ENCODE peak calls at places on chromosomes 11 and 22, in seven cellular contexts. J, Y, S, C, K, Z and B are unnamed samples. For H3K4me1, the result is how much of the 10 kb centered on the place peaks cover.

GRCh38 chr11:105282658-105283057 is 143.1 kb upstream of the CARD18 start:
- DNase-seq in J (peak), Y (no peak), S (no peak), C (no peak), K (no peak), Z (no peak), B (no peak)

GRCh38 chr11:6647282-6647679 is 8.3 kb downstream of the DCHS1 start:
- DNase-seq in J (peak), Y (no peak), S (no peak), C (peak), K (no peak), Z (peak), B (no peak)

GRCh38 chr11:65917434-65918210 is 1.2 kb downstream of the C11orf68 start:
- DNase-seq in J (no peak), Y (no peak), S (no peak), C (no peak), K (no peak), Z (peak), B (no peak)

GRCh38 chr22:20402960-20403778 is 9.2 kb downstream of the ZNF74 start:
- DNase-seq in J (no peak), Y (no peak), S (no peak), C (no peak), K (no peak), Z (no peak), B (no peak)

GRCh38 chr11:102802341-102802740 is 4.4 kb upstream of the MMP1 start:
- DNase-seq in J (peak), Y (no peak), S (no peak), C (no peak), K (no peak), Z (peak), B (no peak)

GRCh38 chr11:21636561-21636960 is 556.3 kb upstream of the ANO5 start:
- DNase-seq in J (no peak), Y (no peak), S (no peak), C (no peak), K (no peak), Z (no peak), B (no peak)

GRCh38 chr11:67450796-67451657 is 1.5 kb downstream of the GPR152 start:
- DNase-seq in J (no peak), Y (no peak), S (no peak), C (no peak), K (no peak), Z (no peak), B (no peak)

GRCh38 chr11:65112551-65113360 is 1.1 kb downstream of the TM7SF2 start:
- DNase-seq in J (no peak), Y (peak), S (no peak), C (no peak), K (peak), Z (peak), B (no peak)

GRCh38 chr22:49369726-49370717 is 457.7 kb downstream of the BRD1 start:
- DNase-seq in J (no peak), Y (peak), S (no peak), C (peak), K (no peak), Z (no peak), B (no peak)

GRCh38 chr11:125211191-125211953 is 46.8 kb downstream of the PKNOX2 start:
- DNase-seq in J (no peak), Y (no peak), S (no peak), C (no peak), K (no peak), Z (no peak), B (no peak)

GRCh38 chr22:42401562-42402334 is 30.5 kb downstream of the NFAM1 start:
- DNase-seq in J (no peak), Y (no peak), S (no peak), C (no peak), K (no peak), Z (peak), B (no peak)

GRCh38 chr22:41564563-41564962 is 3.8 kb downstream of the CSDC2 start:
- DNase-seq in J (no peak), Y (no peak), S (no peak), C (no peak), K (no peak), Z (no peak), B (no peak)

GRCh38 chr11:79219186-79220045 is 221.4 kb downstream of the TENM4 start:
- DNase-seq in J (no peak), Y (no peak), S (no peak), C (no peak), K (no peak), Z (peak), B (no peak)

GRCh38 chr11:94088906-94089305 is 39.7 kb upstream of the PANX1 start:
- DNase-seq in J (no peak), Y (no peak), S (no peak), C (no peak), K (no peak), Z (no peak), B (no peak)

GRCh38 chr11:69108030-69108429 is 47.7 kb upstream of the SMIM38 start:
- DNase-seq in J (no peak), Y (no peak), S (no peak), C (no peak), K (no peak), Z (no peak), B (no peak)

GRCh38 chr11:8247312-8247711 is 16.4 kb downstream of the LMO1 start:
- DNase-seq in J (peak), Y (peak), S (no peak), C (no peak), K (no peak), Z (peak), B (no peak)

GRCh38 chr11:116786360-116786759 is 1.5 kb downstream of the ZPR1 start:
- DNase-seq in J (no peak), Y (no peak), S (no peak), C (no peak), K (no peak), Z (no peak), B (no peak)

GRCh38 chr11:113193894-113194293 is 120.5 kb upstream of the TTC12 start:
- DNase-seq in J (peak), Y (no peak), S (peak), C (peak), K (no peak), Z (no peak), B (no peak)

GRCh38 chr22:50564289-50564688 is 1.6 kb upstream of the SYCE3 start:
- DNase-seq in J (no peak), Y (no peak), S (no peak), C (no peak), K (no peak), Z (no peak), B (no peak)

GRCh38 chr11:35050596-35050995 is 88.4 kb upstream of the CD44 start:
- DNase-seq in J (no peak), Y (no peak), S (no peak), C (no peak), K (no peak), Z (no peak), B (no peak)

GRCh38 chr11:8584511-8584910 is 9.5 kb downstream of the STK33 start:
- DNase-seq in J (no peak), Y (no peak), S (no peak), C (no peak), K (no peak), Z (no peak), B (no peak)

GRCh38 chr11:1682225-1682901 is 14.6 kb upstream of the KRTAP5-6 start:
- DNase-seq in J (no peak), Y (peak), S (no peak), C (no peak), K (no peak), Z (no peak), B (no peak)

GRCh38 chr22:19571207-19571795 is 47.1 kb upstream of the CLDN5 start:
- DNase-seq in J (peak), Y (no peak), S (no peak), C (no peak), K (no peak), Z (no peak), B (no peak)

GRCh38 chr11:952406-953385 is 27.0 kb downstream of the AP2A2 start:
- DNase-seq in J (peak), Y (no peak), S (no peak), C (no peak), K (no peak), Z (peak), B (no peak)

GRCh38 chr11:121291319-121291718 is 1.3 kb upstream of the SC5D start:
- DNase-seq in J (no peak), Y (no peak), S (no peak), C (no peak), K (no peak), Z (no peak), B (no peak)
- H3K4me1 ChIP-seq in J (under half), Y (under half), S (under half), C (under half), K (under half), Z (under half), B (under half)

DNA sequence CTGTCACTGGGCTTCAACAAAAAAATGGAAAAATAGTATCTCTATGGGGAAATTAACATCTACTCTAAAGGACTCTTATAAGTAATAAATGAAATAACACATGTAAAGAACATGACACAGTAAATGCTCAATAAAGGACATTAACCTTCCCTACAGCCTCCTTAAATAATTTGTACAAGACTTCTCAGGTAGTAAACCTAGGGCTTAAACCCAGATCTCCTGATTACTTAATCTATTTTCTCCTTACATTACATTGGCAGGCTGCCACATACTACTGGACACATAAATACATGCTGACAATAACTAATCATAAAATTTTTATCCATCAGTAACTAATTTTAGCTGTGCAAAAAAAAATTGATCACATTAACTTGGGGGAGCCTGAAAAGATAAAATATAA is 4.9 kb downstream of the AMBRA1 start:
- DNase-seq in J (no peak), Y (no peak), S (no peak), C (no peak), K (no peak), Z (peak), B (no peak)
- H3K4me3 ChIP-seq in J (no peak), Y (no peak), S (no peak), C (no peak), K (no peak), Z (no peak), B (no peak)

DNA sequence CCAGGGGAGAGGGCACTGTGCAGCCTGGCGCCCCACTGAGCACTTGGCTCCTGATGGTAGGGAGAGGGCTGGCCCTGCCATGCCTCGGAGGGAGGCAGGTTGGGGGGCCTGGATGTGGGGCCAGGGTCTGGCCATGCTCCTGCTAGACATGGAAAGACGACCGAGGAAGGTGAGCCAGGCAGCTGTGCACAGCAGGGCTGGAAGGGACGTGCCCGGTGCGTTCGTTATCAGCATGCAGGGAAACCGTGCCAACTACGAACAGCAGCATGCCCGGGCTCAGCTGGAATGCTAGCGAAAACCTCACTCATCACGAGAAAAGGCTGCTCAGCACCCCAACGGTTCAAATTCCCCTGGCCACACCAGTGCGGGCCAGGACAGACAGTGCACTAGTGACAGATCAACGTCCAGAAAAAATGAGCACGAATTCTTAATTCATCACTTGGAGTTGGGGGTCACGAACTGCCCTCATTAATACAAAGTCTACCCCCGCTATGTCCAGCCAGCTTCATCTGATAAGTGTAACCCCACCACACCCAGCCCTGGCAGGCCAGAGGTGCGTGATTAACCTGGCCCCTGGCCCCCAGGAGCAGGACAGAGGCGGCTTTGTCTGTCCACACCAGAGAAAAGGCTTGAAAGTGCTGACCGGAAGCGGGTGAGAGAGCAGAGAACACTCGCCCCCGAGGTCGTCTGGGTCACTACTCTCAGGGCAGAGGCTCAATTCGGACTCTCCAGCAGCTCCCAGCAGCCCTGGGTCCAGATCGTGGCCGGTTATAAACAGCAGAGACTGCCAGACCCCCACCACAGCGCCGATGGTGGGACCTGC is 84.2 kb downstream of the CELSR1 start:
- DNase-seq in J (peak), Y (no peak), S (no peak), C (no peak), K (no peak), Z (no peak), B (no peak)
- H3K27ac ChIP-seq in J (no peak), Y (peak), S (no peak), C (no peak), K (no peak), Z (no peak), B (no peak)

GRCh38 chr11:11020219-11020726 is 162.4 kb upstream of the ZBED5 start:
- DNase-seq in J (no peak), Y (no peak), S (no peak), C (no peak), K (no peak), Z (no peak), B (no peak)

GRCh38 chr11:11016123-11016522 is 158.3 kb upstream of the ZBED5 start:
- DNase-seq in J (peak), Y (no peak), S (no peak), C (no peak), K (no peak), Z (peak), B (no peak)

GRCh38 chr11:11020747-11021149 is 162.9 kb upstream of the ZBED5 start:
- DNase-seq in J (no peak), Y (no peak), S (no peak), C (no peak), K (no peak), Z (peak), B (no peak)

GRCh38 chr11:11022126-11022730 is 164.4 kb upstream of the ZBED5 start:
- DNase-seq in J (peak), Y (no peak), S (peak), C (no peak), K (no peak), Z (peak), B (no peak)

GRCh38 chr11:11016943-11017342 is 159.1 kb upstream of the ZBED5 start:
- DNase-seq in J (no peak), Y (no peak), S (no peak), C (no peak), K (no peak), Z (no peak), B (no peak)
- H3K4me1 ChIP-seq in J (under half), Y (under half), S (under half), C (under half), K (under half), Z (under half), B (under half)